ENCODE peak calls at places on chromosome 13, in six cellular contexts. One of them, this sample, is unnamed.

GRCh38 chr13:49996951-49997895 is at the start of gene TRIM13:
- DNase-seq in astrocyte of the spinal cord: peak; percentile 95
- DNase-seq in cardiac muscle cell: peak; percentile 94
- DNase-seq in fibroblast of mammary gland: peak; percentile 87
- DNase-seq in CD8-positive, alpha-beta T cell: peak; percentile 81
- DNase-seq in thoracic aorta: peak; percentile 65
- DNase-seq in this sample: no peak

GRCh38 chr13:39036212-39036611 is 1.7 kb downstream of the PROSER1 start:
- DNase-seq in thoracic aorta: no peak
- DNase-seq in CD8-positive, alpha-beta T cell: no peak
- DNase-seq in fibroblast of mammary gland: no peak
- DNase-seq in astrocyte of the spinal cord: peak; percentile 27
- DNase-seq in cardiac muscle cell: peak; percentile 49
- DNase-seq in this sample: no peak

GRCh38 chr13:106052200-106052767 is 483.2 kb downstream of the EFNB2 start:
- DNase-seq in thoracic aorta: no peak
- DNase-seq in CD8-positive, alpha-beta T cell: no peak
- DNase-seq in astrocyte of the spinal cord: no peak
- DNase-seq in fibroblast of mammary gland: peak; percentile 42
- DNase-seq in cardiac muscle cell: no peak
- DNase-seq in this sample: no peak

GRCh38 chr13:53873558-53873957 is 844.9 kb downstream of the OLFM4 start:
- DNase-seq in cardiac muscle cell: no peak
- DNase-seq in astrocyte of the spinal cord: no peak
- DNase-seq in fibroblast of mammary gland: no peak
- DNase-seq in thoracic aorta: no peak
- DNase-seq in CD8-positive, alpha-beta T cell: peak; percentile 10
- DNase-seq in this sample: no peak

GRCh38 chr13:84400711-84401110 is 518.4 kb upstream of the SLITRK1 start:
- DNase-seq in CD8-positive, alpha-beta T cell: no peak
- DNase-seq in cardiac muscle cell: peak; percentile 78
- DNase-seq in astrocyte of the spinal cord: peak; percentile 91
- DNase-seq in fibroblast of mammary gland: peak; percentile 93
- DNase-seq in thoracic aorta: no peak
- DNase-seq in this sample: no peak

GRCh38 chr13:47330031-47330430 is 433.2 kb upstream of the HTR2A start:
- DNase-seq in thoracic aorta: no peak
- DNase-seq in cardiac muscle cell: no peak
- DNase-seq in fibroblast of mammary gland: no peak
- DNase-seq in astrocyte of the spinal cord: no peak
- DNase-seq in CD8-positive, alpha-beta T cell: no peak
- DNase-seq in this sample: no peak

GRCh38 chr13:52599037-52599852 is 43.0 kb upstream of the HNRNPA1L2 start:
- DNase-seq in fibroblast of mammary gland: peak; percentile 79
- DNase-seq in cardiac muscle cell: peak; percentile 70
- DNase-seq in CD8-positive, alpha-beta T cell: no peak
- DNase-seq in astrocyte of the spinal cord: peak; percentile 82
- DNase-seq in thoracic aorta: no peak
- DNase-seq in this sample: no peak

GRCh38 chr13:105058517-105058916 is 1476.9 kb downstream of the EFNB2 start:
- DNase-seq in CD8-positive, alpha-beta T cell: no peak
- DNase-seq in cardiac muscle cell: no peak
- DNase-seq in fibroblast of mammary gland: no peak
- DNase-seq in astrocyte of the spinal cord: no peak
- DNase-seq in thoracic aorta: no peak
- DNase-seq in this sample: no peak

GRCh38 chr13:19586904-19587634 is 25.7 kb upstream of the TPTE2 start:
- DNase-seq in cardiac muscle cell: peak; percentile 33
- DNase-seq in thoracic aorta: no peak
- DNase-seq in astrocyte of the spinal cord: peak; percentile 9
- DNase-seq in fibroblast of mammary gland: peak; percentile 47
- DNase-seq in CD8-positive, alpha-beta T cell: peak; percentile 82
- DNase-seq in this sample: no peak

GRCh38 chr13:47955836-47956235 is 45.2 kb downstream of the SUCLA2 start:
- DNase-seq in astrocyte of the spinal cord: no peak
- DNase-seq in cardiac muscle cell: no peak
- DNase-seq in fibroblast of mammary gland: no peak
- DNase-seq in thoracic aorta: no peak
- DNase-seq in CD8-positive, alpha-beta T cell: no peak
- DNase-seq in this sample: no peak

GRCh38 chr13:52463526-52463925 is 8.2 kb downstream of the CKAP2 start:
- DNase-seq in astrocyte of the spinal cord: no peak
- DNase-seq in fibroblast of mammary gland: no peak
- DNase-seq in cardiac muscle cell: no peak
- DNase-seq in thoracic aorta: no peak
- DNase-seq in CD8-positive, alpha-beta T cell: no peak
- DNase-seq in this sample: no peak

GRCh38 chr13:44507639-44508038 is 68.5 kb downstream of the TSC22D1 start:
- DNase-seq in CD8-positive, alpha-beta T cell: no peak
- DNase-seq in fibroblast of mammary gland: no peak
- DNase-seq in thoracic aorta: no peak
- DNase-seq in cardiac muscle cell: no peak
- DNase-seq in astrocyte of the spinal cord: no peak
- DNase-seq in this sample: no peak

GRCh38 chr13:55439450-55439849 is 1701.3 kb upstream of the PRR20A start:
- DNase-seq in CD8-positive, alpha-beta T cell: no peak
- DNase-seq in astrocyte of the spinal cord: no peak
- DNase-seq in cardiac muscle cell: no peak
- DNase-seq in thoracic aorta: no peak
- DNase-seq in fibroblast of mammary gland: no peak
- DNase-seq in this sample: no peak

GRCh38 chr13:39531646-39532045 is 71.3 kb downstream of the LHFPL6 start:
- DNase-seq in CD8-positive, alpha-beta T cell: no peak
- DNase-seq in astrocyte of the spinal cord: no peak
- DNase-seq in cardiac muscle cell: peak; percentile 36
- DNase-seq in thoracic aorta: no peak
- DNase-seq in fibroblast of mammary gland: peak; percentile 63
- DNase-seq in this sample: no peak

GRCh38 chr13:27171244-27171829 is at the start of gene USP12:
- DNase-seq in CD8-positive, alpha-beta T cell: no peak
- DNase-seq in thoracic aorta: peak; percentile 15
- DNase-seq in cardiac muscle cell: peak; percentile 39
- DNase-seq in fibroblast of mammary gland: peak; percentile 25
- DNase-seq in astrocyte of the spinal cord: no peak
- DNase-seq in this sample: no peak

GRCh38 chr13:113035209-113035800 is 66.3 kb downstream of the MCF2L start:
- DNase-seq in cardiac muscle cell: no peak
- DNase-seq in astrocyte of the spinal cord: no peak
- DNase-seq in CD8-positive, alpha-beta T cell: no peak
- DNase-seq in fibroblast of mammary gland: no peak
- DNase-seq in thoracic aorta: no peak
- DNase-seq in this sample: no peak
- TF ChIP-seq CTCF in cardiac muscle cell: no peak
- TF ChIP-seq CTCF in astrocyte of the spinal cord: no peak
- TF ChIP-seq CTCF in CD8-positive, alpha-beta T cell: no peak
- TF ChIP-seq CTCF in fibroblast of mammary gland: no peak
- TF ChIP-seq CTCF in thoracic aorta: no peak
- TF ChIP-seq CTCF in this sample: peak; percentile 51

GRCh38 chr13:82803341-82803740 is 1078.9 kb downstream of the SLITRK1 start:
- DNase-seq in astrocyte of the spinal cord: no peak
- DNase-seq in thoracic aorta: no peak
- DNase-seq in cardiac muscle cell: peak; percentile 22
- DNase-seq in CD8-positive, alpha-beta T cell: no peak
- DNase-seq in fibroblast of mammary gland: peak; percentile 35
- DNase-seq in this sample: no peak

GRCh38 chr13:82797876-82798275 is 1084.4 kb downstream of the SLITRK1 start:
- DNase-seq in fibroblast of mammary gland: no peak
- DNase-seq in cardiac muscle cell: no peak
- DNase-seq in CD8-positive, alpha-beta T cell: no peak
- DNase-seq in thoracic aorta: no peak
- DNase-seq in astrocyte of the spinal cord: no peak
- DNase-seq in this sample: no peak

GRCh38 chr13:82802528-82802927 is 1079.7 kb downstream of the SLITRK1 start:
- DNase-seq in fibroblast of mammary gland: no peak
- DNase-seq in CD8-positive, alpha-beta T cell: no peak
- DNase-seq in cardiac muscle cell: peak; percentile 14
- DNase-seq in astrocyte of the spinal cord: no peak
- DNase-seq in thoracic aorta: no peak
- DNase-seq in this sample: no peak

GRCh38 chr13:82800391-82800790 is 1081.9 kb downstream of the SLITRK1 start:
- DNase-seq in astrocyte of the spinal cord: peak; percentile 13
- DNase-seq in CD8-positive, alpha-beta T cell: no peak
- DNase-seq in cardiac muscle cell: peak; percentile 1
- DNase-seq in thoracic aorta: no peak
- DNase-seq in fibroblast of mammary gland: peak; percentile 6
- DNase-seq in this sample: no peak
- TF ChIP-seq CTCF in astrocyte of the spinal cord: no peak
- TF ChIP-seq CTCF in CD8-positive, alpha-beta T cell: no peak
- TF ChIP-seq CTCF in cardiac muscle cell: no peak
- TF ChIP-seq CTCF in thoracic aorta: no peak
- TF ChIP-seq CTCF in fibroblast of mammary gland: no peak
- TF ChIP-seq CTCF in this sample: no peak

GRCh38 chr13:40809471-40809870 is 20.1 kb downstream of the SLC25A15 start:
- DNase-seq in thoracic aorta: no peak
- DNase-seq in cardiac muscle cell: no peak
- DNase-seq in astrocyte of the spinal cord: no peak
- DNase-seq in fibroblast of mammary gland: no peak
- DNase-seq in CD8-positive, alpha-beta T cell: no peak
- DNase-seq in this sample: no peak

GRCh38 chr13:40812724-40813445 is 23.5 kb downstream of the SLC25A15 start:
- DNase-seq in fibroblast of mammary gland: peak; percentile 65
- DNase-seq in cardiac muscle cell: peak; percentile 8
- DNase-seq in CD8-positive, alpha-beta T cell: no peak
- DNase-seq in astrocyte of the spinal cord: peak; percentile 18
- DNase-seq in thoracic aorta: no peak
- DNase-seq in this sample: no peak

GRCh38 chr13:40814803-40815202 is 25.4 kb downstream of the SLC25A15 start:
- DNase-seq in astrocyte of the spinal cord: no peak
- DNase-seq in fibroblast of mammary gland: peak; percentile 5
- DNase-seq in CD8-positive, alpha-beta T cell: no peak
- DNase-seq in cardiac muscle cell: no peak
- DNase-seq in thoracic aorta: no peak
- DNase-seq in this sample: no peak

GRCh38 chr13:40812102-40812501 is 22.7 kb downstream of the SLC25A15 start:
- DNase-seq in CD8-positive, alpha-beta T cell: no peak
- DNase-seq in cardiac muscle cell: no peak
- DNase-seq in astrocyte of the spinal cord: no peak
- DNase-seq in thoracic aorta: no peak
- DNase-seq in fibroblast of mammary gland: no peak
- DNase-seq in this sample: no peak

DNA sequence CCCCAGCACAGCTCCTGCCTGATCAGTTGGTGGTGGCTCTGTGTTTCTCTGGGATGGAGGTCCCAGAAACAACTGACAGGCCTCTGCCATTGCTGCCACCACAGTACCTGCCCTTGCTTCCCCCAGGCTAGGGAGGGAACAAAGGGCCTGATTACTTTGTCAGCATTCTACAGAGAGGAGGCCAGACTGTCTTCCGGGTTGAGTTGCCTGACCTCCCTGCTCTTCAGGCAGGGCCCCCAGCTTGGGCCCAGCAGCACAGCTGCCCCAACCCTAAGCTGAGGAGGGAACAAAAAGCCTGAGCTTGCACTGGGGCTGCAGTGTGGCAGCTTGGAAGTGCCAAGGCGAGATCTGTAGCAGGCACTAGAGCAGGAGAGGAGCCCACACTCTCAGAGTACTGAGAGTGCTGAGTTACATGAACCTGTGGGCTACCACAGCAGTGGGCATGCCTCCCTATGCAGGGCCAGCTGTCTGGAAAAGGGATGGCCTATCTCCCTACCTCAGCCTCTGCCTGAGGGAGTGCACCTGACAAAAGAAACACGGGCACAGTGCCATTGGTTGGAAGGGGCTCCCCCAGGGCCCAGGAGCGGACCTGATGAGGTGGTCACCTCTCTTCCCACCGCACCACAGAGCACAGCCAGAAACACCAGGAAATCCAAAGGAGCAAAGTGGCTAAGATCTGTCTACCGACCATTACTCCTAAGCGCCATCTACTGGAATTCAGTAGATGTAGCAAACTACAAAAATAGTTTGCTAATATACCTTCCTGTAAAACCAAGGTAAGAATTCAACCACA is 24.4 kb downstream of the SLC25A15 start:
- DNase-seq in cardiac muscle cell: peak; percentile 43
- DNase-seq in CD8-positive, alpha-beta T cell: no peak
- DNase-seq in astrocyte of the spinal cord: peak; percentile 22
- DNase-seq in thoracic aorta: no peak
- DNase-seq in fibroblast of mammary gland: peak; percentile 37
- DNase-seq in this sample: no peak
- TF ChIP-seq CTCF in cardiac muscle cell: peak; percentile 61
- TF ChIP-seq CTCF in CD8-positive, alpha-beta T cell: no peak
- TF ChIP-seq CTCF in astrocyte of the spinal cord: peak; percentile 57
- TF ChIP-seq CTCF in thoracic aorta: no peak
- TF ChIP-seq CTCF in fibroblast of mammary gland: peak; percentile 57
- TF ChIP-seq CTCF in this sample: peak; percentile 65

GRCh38 chr13:97753942-97754670 is 199.4 kb upstream of the IPO5 start:
- DNase-seq in cardiac muscle cell: no peak
- DNase-seq in thoracic aorta: no peak
- DNase-seq in CD8-positive, alpha-beta T cell: no peak
- DNase-seq in fibroblast of mammary gland: no peak
- DNase-seq in astrocyte of the spinal cord: no peak
- DNase-seq in this sample: no peak
- TF ChIP-seq CTCF in cardiac muscle cell: no peak
- TF ChIP-seq CTCF in thoracic aorta: no peak
- TF ChIP-seq CTCF in CD8-positive, alpha-beta T cell: no peak
- TF ChIP-seq CTCF in fibroblast of mammary gland: peak; percentile 9
- TF ChIP-seq CTCF in astrocyte of the spinal cord: peak; percentile 5
- TF ChIP-seq CTCF in this sample: peak; percentile 15

GRCh38 chr13:111950697-111951096 is 116.3 kb upstream of the SOX1 start:
- DNase-seq in cardiac muscle cell: no peak
- DNase-seq in astrocyte of the spinal cord: no peak
- DNase-seq in fibroblast of mammary gland: no peak
- DNase-seq in thoracic aorta: no peak
- DNase-seq in CD8-positive, alpha-beta T cell: no peak
- DNase-seq in this sample: no peak
- TF ChIP-seq CTCF in cardiac muscle cell: no peak
- TF ChIP-seq CTCF in astrocyte of the spinal cord: no peak
- TF ChIP-seq CTCF in fibroblast of mammary gland: no peak
- TF ChIP-seq CTCF in thoracic aorta: no peak
- TF ChIP-seq CTCF in CD8-positive, alpha-beta T cell: no peak
- TF ChIP-seq CTCF in this sample: no peak

DNA sequence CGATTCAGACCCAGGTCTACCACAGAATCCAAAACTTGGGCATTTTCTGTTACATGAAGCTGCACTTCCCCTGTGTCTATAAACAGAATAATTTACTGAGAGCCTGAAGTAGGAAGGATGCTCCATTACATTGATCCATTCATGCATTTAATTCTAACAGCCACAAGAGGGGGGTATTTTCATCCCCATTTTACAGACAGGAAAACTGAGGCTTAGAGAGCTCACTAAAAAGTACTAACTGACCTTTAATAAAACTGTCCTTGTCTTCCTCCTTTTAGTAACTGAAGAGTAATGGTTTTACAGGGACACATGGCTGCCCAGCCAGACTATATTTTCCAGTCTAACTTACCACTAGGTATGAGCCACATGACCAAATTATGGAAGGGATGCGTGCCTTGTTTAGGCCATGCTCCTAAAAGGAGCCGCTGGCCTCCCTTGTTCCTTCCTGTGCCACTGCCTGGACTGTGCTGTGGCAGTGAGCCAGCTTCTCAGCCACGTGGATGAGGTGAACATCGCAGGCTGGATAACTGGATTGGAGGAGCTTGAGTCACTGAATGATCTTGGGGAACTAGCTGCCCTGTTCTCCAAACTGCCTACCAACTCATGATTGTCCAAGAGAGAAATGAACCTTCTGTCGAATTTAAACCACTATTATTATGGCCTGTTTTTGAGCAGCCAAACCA is 108.3 kb downstream of the DOCK9 start:
- DNase-seq in cardiac muscle cell: peak; percentile 27
- DNase-seq in CD8-positive, alpha-beta T cell: no peak
- DNase-seq in astrocyte of the spinal cord: no peak
- DNase-seq in thoracic aorta: no peak
- DNase-seq in fibroblast of mammary gland: peak; percentile 38
- DNase-seq in this sample: no peak
- TF ChIP-seq CTCF in cardiac muscle cell: no peak
- TF ChIP-seq CTCF in CD8-positive, alpha-beta T cell: no peak
- TF ChIP-seq CTCF in astrocyte of the spinal cord: peak; percentile 13
- TF ChIP-seq CTCF in thoracic aorta: no peak
- TF ChIP-seq CTCF in fibroblast of mammary gland: peak; percentile 39
- TF ChIP-seq CTCF in this sample: peak; percentile 68

GRCh38 chr13:103188688-103189326 is 122.6 kb upstream of the SLC10A2 start:
- DNase-seq in cardiac muscle cell: peak; percentile 61
- DNase-seq in astrocyte of the spinal cord: peak; percentile 64
- DNase-seq in thoracic aorta: no peak
- DNase-seq in fibroblast of mammary gland: peak; percentile 23
- DNase-seq in CD8-positive, alpha-beta T cell: no peak
- DNase-seq in this sample: no peak
- TF ChIP-seq CTCF in cardiac muscle cell: peak; percentile 62
- TF ChIP-seq CTCF in astrocyte of the spinal cord: peak; percentile 52
- TF ChIP-seq CTCF in thoracic aorta: peak; percentile 22
- TF ChIP-seq CTCF in fibroblast of mammary gland: peak; percentile 41
- TF ChIP-seq CTCF in CD8-positive, alpha-beta T cell: no peak
- TF ChIP-seq CTCF in this sample: peak; percentile 97

This sample was measured in chondrocyte.